ENCODE peak calls at places on chromosomes 11 and 22, in five cellular contexts. E is COR-L47, Q is T1000, I is NCI-H1105 treated with DMSO at 0.1 percent for 48 hours, V is astrocyte of the spinal cord. R is an unnamed sample.

GRCh38 chr11:83693279-83693992 is 407.3 kb upstream of the CCDC90B start:
- DNase-seq in Q (no peak), E (no peak), V (no peak), I (no peak), R (no peak)

GRCh38 chr11:10318527-10318802 is 13.6 kb downstream of the ADM start:
- DNase-seq in Q (no peak), E (peak), I (peak), V (no peak), R (no peak)

GRCh38 chr11:57255618-57256017 is 18.6 kb upstream of the APLNR start:
- DNase-seq in V (no peak), E (no peak), Q (no peak), I (no peak), R (no peak)

GRCh38 chr22:49355206-49355920 is 472.3 kb downstream of the BRD1 start:
- DNase-seq in I (no peak), E (no peak), V (no peak), Q (no peak), R (no peak)

GRCh38 chr11:17898782-17899181 is 114.1 kb downstream of the SERGEF start:
- DNase-seq in Q (no peak), V (no peak), E (no peak), I (no peak), R (no peak)

GRCh38 chr11:46346886-46347636 is at the start of gene DGKZ:
- DNase-seq in V (peak), I (peak), E (peak), Q (peak), R (peak)

GRCh38 chr11:46560300-46561025 is 33.4 kb downstream of the AMBRA1 start:
- DNase-seq in I (peak), Q (no peak), E (peak), V (peak), R (no peak)

GRCh38 chr11:110093407-110094297 is 460 bp downstream of the ZC3H12C start:
- DNase-seq in Q (peak), V (peak), E (peak), I (peak), R (peak)

GRCh38 chr11:66973956-66974585 is 1.0 kb upstream of the C11orf86 start:
- DNase-seq in E (no peak), V (no peak), I (no peak), Q (no peak), R (no peak)

GRCh38 chr11:25860677-25861445 is 471.1 kb upstream of the ANO3 start:
- DNase-seq in Q (no peak), V (peak), I (peak), E (peak), R (no peak)

GRCh38 chr11:76769645-76770586 is 13.2 kb upstream of the TSKU start:
- DNase-seq in E (no peak), Q (no peak), I (no peak), V (no peak), R (no peak)

GRCh38 chr11:34128824-34129223 is 23.4 kb downstream of the NAT10 start:
- DNase-seq in Q (no peak), E (no peak), V (no peak), I (no peak), R (no peak)

GRCh38 chr22:47633111-47633510 is 870.7 kb downstream of the TBC1D22A start:
- DNase-seq in I (no peak), Q (no peak), V (no peak), E (no peak), R (no peak)

GRCh38 chr22:18121436-18122253 is 11.0 kb downstream of the TUBA8 start:
- DNase-seq in I (no peak), V (no peak), E (no peak), Q (no peak), R (peak)

GRCh38 chr22:35604671-35605457 is 12.3 kb downstream of the MB start:
- DNase-seq in E (no peak), Q (no peak), V (no peak), I (no peak), R (no peak)

GRCh38 chr11:109552376-109552775 is 130.4 kb downstream of the C11orf87 start:
- DNase-seq in Q (no peak), I (no peak), V (no peak), E (no peak), R (no peak)

GRCh38 chr22:38148252-38148651 is 33.4 kb downstream of the PLA2G6 start:
- DNase-seq in I (no peak), V (peak), Q (no peak), E (no peak), R (no peak)

GRCh38 chr11:1450344-1450875 is 36.2 kb downstream of the MOB2 start:
- DNase-seq in Q (no peak), I (no peak), V (no peak), E (no peak), R (no peak)

GRCh38 chr11:118175600-118176399 is 639 bp downstream of the SCN2B start:
- DNase-seq in Q (no peak), V (no peak), I (no peak), E (no peak), R (no peak)

GRCh38 chr11:76443254-76443935 is 1.4 kb upstream of the EMSY start:
- DNase-seq in E (no peak), V (peak), Q (no peak), I (no peak), R (no peak)

GRCh38 chr11:111777094-111778046 is 11.2 kb upstream of the PPP2R1B start:
- DNase-seq in Q (no peak), E (peak), I (peak), V (peak), R (peak)

GRCh38 chr11:67534070-67534679 is 10.9 kb upstream of the CABP2 start:
- DNase-seq in Q (no peak), I (no peak), E (no peak), V (peak), R (peak)

GRCh38 chr11:27912916-27913315 is 195.0 kb downstream of the KIF18A start:
- DNase-seq in Q (no peak), V (peak), I (no peak), E (no peak), R (no peak)

GRCh38 chr11:65503606-65503922 is 4.7 kb downstream of the MALAT1 start:
- DNase-seq in Q (no peak), V (no peak), I (no peak), E (no peak), R (no peak)

GRCh38 chr11:69284081-69284511 is 9.9 kb upstream of the MYEOV start:
- DNase-seq in V (no peak), E (no peak), Q (no peak), I (no peak), R (no peak)

GRCh38 chr11:88384004-88384677 is 46.6 kb upstream of the CTSC start:
- DNase-seq in Q (no peak), I (no peak), E (no peak), V (peak), R (no peak)

GRCh38 chr11:95520361-95520760 is 269.2 kb downstream of the FAM76B start:
- DNase-seq in V (no peak), Q (no peak), I (no peak), E (no peak), R (no peak)

GRCh38 chr11:125170406-125171031 is 6.0 kb downstream of the PKNOX2 start:
- DNase-seq in Q (no peak), E (no peak), I (no peak), V (peak), R (peak)

GRCh38 chr22:24440270-24440717 is 12.9 kb downstream of the ADORA2A start:
- DNase-seq in E (no peak), I (no peak), V (no peak), Q (no peak), R (no peak)

GRCh38 chr11:114426280-114426679 is 13.0 kb upstream of the REXO2 start:
- DNase-seq in V (no peak), E (no peak), Q (no peak), I (no peak), R (no peak)

GRCh38 chr11:109885006-109885405 is 208.2 kb upstream of the ZC3H12C start:
- DNase-seq in Q (no peak), E (no peak), V (no peak), I (no peak), R (peak)

GRCh38 chr22:38467438-38467903 is 425 bp upstream of the KDELR3 start:
- DNase-seq in Q (no peak), V (no peak), E (no peak), I (no peak), R (no peak)

GRCh38 chr22:33537059-33537458 is 383.2 kb downstream of the LARGE1 start:
- DNase-seq in E (no peak), V (no peak), I (no peak), Q (no peak), R (no peak)

GRCh38 chr11:47413908-47414684 is 5.7 kb downstream of the SLC39A13 start:
- DNase-seq in V (peak), Q (no peak), I (no peak), E (no peak), R (peak)

GRCh38 chr11:117037279-117037951 is 60.8 kb downstream of the SIK3 start:
- DNase-seq in E (no peak), V (no peak), Q (no peak), I (no peak), R (no peak)